ENCODE peak calls at places on chromosomes 5 and 9, in five cellular contexts. U is K562, O is HCT116, N is HepG2, D is H1. Q is an unnamed sample.

GRCh38 chr9:7910426-7911015 is 110.9 kb upstream of the DMAC1 start:
- DNase-seq in U (no peak), O (no peak), D (no peak), N (no peak), Q (no peak)

GRCh38 chr5:61919920-61920319 is 386.1 kb upstream of the KIF2A start:
- DNase-seq in D (no peak), U (no peak), N (peak), O (no peak), Q (no peak)

GRCh38 chr5:139207302-139208000 is 9.3 kb upstream of the SIL1 start:
- DNase-seq in U (no peak), O (no peak), D (no peak), N (no peak), Q (no peak)

GRCh38 chr5:88551724-88552345 is 283.2 kb upstream of the TMEM161B start:
- DNase-seq in U (no peak), D (no peak), O (no peak), N (no peak), Q (no peak)

GRCh38 chr9:95879591-95879990 is 4.1 kb downstream of the ERCC6L2 start:
- DNase-seq in N (no peak), D (no peak), O (no peak), U (no peak), Q (no peak)

GRCh38 chr9:75499812-75500211 is 390.7 kb upstream of the PCSK5 start:
- DNase-seq in U (no peak), N (no peak), O (no peak), D (no peak), Q (no peak)

GRCh38 chr9:18905033-18905882 is 127.8 kb downstream of the SAXO1 start:
- DNase-seq in U (no peak), O (no peak), N (no peak), D (no peak), Q (no peak)

GRCh38 chr9:77820293-77820954 is 172.3 kb upstream of the GNA14 start:
- DNase-seq in U (peak), O (no peak), N (no peak), D (no peak), Q (no peak)

GRCh38 chr5:75608886-75609285 is 2.4 kb upstream of the ANKDD1B start:
- DNase-seq in N (no peak), O (no peak), U (peak), D (no peak), Q (no peak)

GRCh38 chr5:92544042-92544441 is 1037.0 kb downstream of the NR2F1-AS1 start:
- DNase-seq in U (no peak), N (no peak), O (no peak), D (no peak), Q (no peak)

GRCh38 chr5:112848116-112848811 is 12.8 kb upstream of the SRP19 start:
- DNase-seq in O (peak), N (peak), D (no peak), U (peak), Q (peak)

GRCh38 chr5:87434461-87434860 is 21.7 kb upstream of the CCNH start:
- DNase-seq in U (no peak), O (no peak), D (no peak), N (no peak), Q (no peak)

GRCh38 chr9:21294325-21294724 is 10.8 kb downstream of the IFNA5 start:
- DNase-seq in N (peak), U (no peak), D (no peak), O (peak), Q (peak)

GRCh38 chr5:139385061-139385889 is 2.2 kb upstream of the SLC23A1 start:
- DNase-seq in D (no peak), U (peak), N (peak), O (no peak), Q (no peak)

GRCh38 chr5:115939059-115939458 is 23.2 kb upstream of the LVRN start:
- DNase-seq in U (no peak), N (no peak), O (no peak), D (no peak), Q (no peak)

GRCh38 chr5:95791751-95792150 is 30.8 kb downstream of the GLRX start:
- DNase-seq in O (no peak), D (no peak), N (no peak), U (no peak), Q (no peak)

GRCh38 chr9:2623046-2623865 is 1.7 kb downstream of the VLDLR start:
- DNase-seq in U (no peak), D (no peak), N (peak), O (no peak), Q (no peak)

GRCh38 chr5:102713682-102714231 is 41.3 kb upstream of the PAM start:
- DNase-seq in D (no peak), N (no peak), O (no peak), U (no peak), Q (peak)

GRCh38 chr9:123645126-123645525 is 284.8 kb downstream of the DENND1A start:
- DNase-seq in N (no peak), O (no peak), U (no peak), D (no peak), Q (no peak)

GRCh38 chr9:122056484-122056883 is 36.6 kb downstream of the TTLL11 start:
- DNase-seq in U (peak), D (no peak), O (no peak), N (peak), Q (no peak)

GRCh38 chr9:106708147-106708838 is 154.7 kb upstream of the ZNF462 start:
- DNase-seq in O (no peak), N (no peak), D (no peak), U (no peak), Q (no peak)

GRCh38 chr5:152688561-152689274 is 283.6 kb upstream of the NMUR2 start:
- DNase-seq in D (no peak), O (no peak), N (no peak), U (no peak), Q (no peak)

GRCh38 chr5:43674536-43674935 is 71.6 kb downstream of the NNT start:
- DNase-seq in D (no peak), O (no peak), N (no peak), U (no peak), Q (no peak)

GRCh38 chr5:174348582-174348981 is 303.1 kb downstream of the NSG2 start:
- DNase-seq in D (no peak), U (no peak), N (no peak), O (no peak), Q (no peak)

GRCh38 chr9:114163517-114163924 is 8.2 kb downstream of the COL27A1 start:
- DNase-seq in N (peak), D (no peak), O (no peak), U (no peak), Q (no peak)

DNA sequence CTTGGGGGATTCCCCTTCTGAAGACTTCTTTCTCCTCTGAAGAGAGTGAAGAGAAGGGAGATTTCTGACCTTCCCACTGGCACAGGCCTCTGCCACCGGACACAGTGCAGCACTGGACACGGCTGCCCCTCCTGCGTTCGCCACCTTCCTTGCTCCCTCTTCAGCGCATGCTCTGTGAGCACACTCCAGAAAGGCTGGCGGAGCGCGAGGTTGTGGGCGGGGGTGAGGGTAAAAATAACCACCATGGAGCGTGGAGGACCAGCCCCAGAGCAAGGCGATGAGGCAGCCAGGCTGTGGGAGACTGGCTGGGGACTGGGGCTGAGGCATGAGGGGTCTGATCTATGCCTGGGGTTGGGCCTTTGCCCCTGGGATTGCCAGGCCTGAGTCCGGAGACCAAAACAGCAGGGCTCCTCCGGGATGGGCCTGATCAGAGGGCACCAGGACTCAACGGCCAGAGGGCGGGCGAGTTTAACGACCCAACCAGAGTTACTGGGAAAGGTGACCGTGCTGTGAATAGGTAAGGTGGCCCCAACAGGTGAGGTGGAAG is 97.2 kb downstream of the ROR2 start:
- DNase-seq in U (no peak), O (no peak), D (no peak), N (no peak), Q (no peak)
- TF ChIP-seq ZNF274 in U (no peak), O (no peak), D (no peak), N (no peak), Q (no peak)

GRCh38 chr5:168676499-168676898 is 97.3 kb upstream of the PANK3 start:
- DNase-seq in U (no peak), D (no peak), O (no peak), N (no peak), Q (no peak)
- H3K27ac ChIP-seq in U (no peak), D (no peak), O (no peak), N (no peak), Q (no peak)

DNA sequence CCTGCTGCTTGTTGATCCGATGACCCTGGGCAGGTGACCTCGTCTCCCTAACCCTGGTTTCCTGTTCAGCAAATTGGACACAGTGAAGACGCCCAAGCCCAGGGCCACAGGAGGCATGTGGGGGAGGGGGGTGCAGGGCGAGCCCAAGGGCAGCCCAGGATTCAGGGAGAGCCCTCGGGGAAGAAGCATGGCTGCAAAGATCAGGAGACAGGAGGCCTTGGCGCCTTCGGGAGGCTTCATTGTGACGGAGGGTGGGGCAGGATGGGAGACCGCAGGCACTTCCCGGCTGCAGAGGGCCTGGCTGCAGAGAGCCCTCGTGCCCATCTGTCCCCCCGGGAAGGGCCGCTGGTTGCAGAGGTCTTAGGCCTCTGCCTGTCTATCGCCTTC is 6.2 kb downstream of the ASS1 start:
- DNase-seq in U (no peak), D (no peak), N (no peak), O (no peak), Q (no peak)
- TF ChIP-seq ZNF274 in U (no peak), D (no peak), N (no peak), O (no peak), Q (no peak)

GRCh38 chr5:18078157-18078556 is 443.9 kb downstream of the TAF11L14 start:
- DNase-seq in N (no peak), D (no peak), O (no peak), U (no peak), Q (no peak)
- H3K27ac ChIP-seq in N (no peak), D (no peak), O (no peak), U (no peak), Q (no peak)

GRCh38 chr5:79864364-79864763 is 126.7 kb downstream of the MTX3 start:
- DNase-seq in O (no peak), N (no peak), D (no peak), U (no peak), Q (no peak)
- TF ChIP-seq ZNF274 in O (no peak), N (no peak), D (no peak), U (no peak), Q (no peak)

GRCh38 chr5:172785429-172786088 is 14.6 kb upstream of the DUSP1 start:
- DNase-seq in N (no peak), U (no peak), O (no peak), D (no peak), Q (no peak)
- H3K27ac ChIP-seq in N (no peak), U (no peak), O (no peak), D (no peak), Q (no peak)

DNA sequence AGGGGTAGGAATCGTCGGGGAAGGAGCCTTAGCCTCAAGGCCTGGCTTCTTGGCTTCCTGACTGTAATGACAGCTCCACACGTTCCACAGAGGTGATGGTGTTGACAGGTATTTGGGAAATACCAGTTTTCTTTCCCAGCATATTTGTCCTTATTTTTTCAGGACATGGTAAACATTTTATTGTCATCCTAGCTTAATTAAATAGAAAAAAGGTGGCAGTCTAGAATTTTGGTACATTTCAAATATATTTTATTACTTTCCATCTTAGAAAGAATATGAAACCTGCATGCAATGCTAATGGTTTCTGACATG is 8.4 kb downstream of the CXCL14 start:
- DNase-seq in O (no peak), U (no peak), N (no peak), D (no peak), Q (no peak)
- TF ChIP-seq ZNF274 in O (no peak), U (no peak), N (no peak), D (no peak), Q (no peak)

GRCh38 chr5:33816791-33817190 is 75.0 kb downstream of the ADAMTS12 start:
- DNase-seq in D (no peak), N (no peak), O (no peak), U (no peak), Q (no peak)
- H3K27ac ChIP-seq in D (no peak), N (no peak), O (no peak), U (no peak), Q (no peak)

Q was measured in GM12878.